ENCODE peak calls at places on chromosomes 7 and 10, in seven cellular contexts. N is MM.1S, Y is HCT116, C is fibroblast of lung, R is neural progenitor cell, W is mammary epithelial cell, X is PC-9. M is an unnamed sample.

GRCh38 chr7:101546308-101546936 is 82.7 kb downstream of the MYL10 start:
- DNase-seq in N (no peak), Y (no peak), C (no peak), R (no peak), W (no peak), X (no peak), M (no peak)

GRCh38 chr7:128247108-128247507 is 6.0 kb downstream of the LEP start:
- DNase-seq in N (no peak), Y (no peak), C (no peak), R (no peak), W (no peak), X (no peak), M (no peak)

GRCh38 chr7:55438085-55438764 is 73.1 kb downstream of the LANCL2 start:
- DNase-seq in N (no peak), Y (no peak), C (no peak), R (no peak), W (no peak), X (no peak), M (no peak)

GRCh38 chr7:82163586-82163985 is 280.0 kb downstream of the CACNA2D1 start:
- DNase-seq in N (no peak), Y (no peak), C (no peak), R (no peak), W (no peak), X (no peak), M (no peak)

GRCh38 chr10:90968448-90969086 is 47.7 kb upstream of the ANKRD1 start:
- DNase-seq in N (no peak), Y (no peak), C (peak), R (no peak), W (peak), X (peak), M (peak)

GRCh38 chr7:36775061-36775631 is 50.9 kb upstream of the AOAH start:
- DNase-seq in N (no peak), Y (no peak), C (no peak), R (no peak), W (no peak), X (no peak), M (no peak)

GRCh38 chr7:20798081-20798693 is 11.5 kb upstream of the SP8 start:
- DNase-seq in N (peak), Y (peak), C (no peak), R (peak), W (peak), X (peak), M (no peak)

GRCh38 chr10:125201108-125201524 is 40.8 kb upstream of the CTBP2 start:
- DNase-seq in N (no peak), Y (peak), C (peak), R (no peak), W (peak), X (peak), M (peak)

DNA sequence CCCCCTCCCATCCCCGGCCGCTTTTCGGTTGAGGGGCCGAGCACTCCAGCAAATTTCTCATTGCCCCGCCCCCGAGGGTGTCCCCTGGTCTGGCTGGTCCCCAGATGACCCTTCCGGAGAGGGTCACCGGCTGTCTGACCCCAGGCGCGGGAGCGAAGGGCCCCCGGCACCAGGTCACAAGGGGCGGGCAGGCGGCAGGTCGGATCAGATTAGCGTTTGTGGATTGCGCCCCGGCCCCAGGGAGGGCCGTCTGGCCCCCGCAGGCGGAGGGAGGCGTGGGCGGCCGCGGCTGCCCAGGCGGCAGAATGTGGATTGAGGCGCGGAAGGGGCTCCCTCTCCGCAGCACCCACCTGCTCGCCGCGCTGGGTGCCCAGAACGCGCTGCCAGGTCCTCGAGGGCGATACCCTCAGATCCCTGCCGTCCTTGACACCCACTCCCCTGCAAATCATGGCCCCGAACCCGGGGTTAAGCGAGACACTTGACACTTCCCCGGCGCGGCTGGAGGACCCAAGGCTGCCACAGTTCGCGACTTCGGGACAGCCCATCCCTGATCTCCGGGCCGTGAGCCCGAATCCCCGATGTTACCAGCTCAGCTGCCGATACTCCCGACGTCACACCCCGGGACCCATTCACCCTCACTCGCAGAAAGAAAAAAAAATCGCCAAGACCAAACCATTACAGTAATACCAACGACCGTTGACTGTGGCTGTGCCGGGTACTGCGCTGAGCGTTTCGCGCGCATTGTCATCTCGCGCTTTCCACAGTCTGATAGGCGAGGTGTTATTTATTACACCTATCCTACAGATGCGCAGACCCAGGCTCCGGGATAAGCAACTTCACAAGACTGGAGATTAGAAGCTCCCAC is 953 bp downstream of the NODAL start:
- DNase-seq in N (no peak), Y (no peak), C (no peak), R (peak), W (no peak), X (no peak), M (no peak)
- TF ChIP-seq EZH2 in N (no peak), Y (no peak), C (peak), R (peak), W (peak), X (no peak), M (peak)

GRCh38 chr7:28045592-28045991 is 135.0 kb downstream of the JAZF1 start:
- DNase-seq in N (no peak), Y (no peak), C (no peak), R (no peak), W (no peak), X (no peak), M (no peak)

GRCh38 chr7:28042721-28043120 is 137.9 kb downstream of the JAZF1 start:
- DNase-seq in N (no peak), Y (no peak), C (no peak), R (no peak), W (peak), X (no peak), M (no peak)

GRCh38 chr7:28044825-28045224 is 135.8 kb downstream of the JAZF1 start:
- DNase-seq in N (no peak), Y (no peak), C (no peak), R (peak), W (no peak), X (no peak), M (no peak)

GRCh38 chr7:28038175-28038855 is 142.3 kb downstream of the JAZF1 start:
- DNase-seq in N (no peak), Y (no peak), C (no peak), R (no peak), W (no peak), X (no peak), M (no peak)

GRCh38 chr7:28041508-28042314 is 138.9 kb downstream of the JAZF1 start:
- DNase-seq in N (no peak), Y (peak), C (peak), R (no peak), W (peak), X (peak), M (peak)
- H3K4me2 ChIP-seq in N (no peak), Y (peak), C (peak), R (no peak), W (peak), X (peak), M (peak)

GRCh38 chr10:111933937-111934336 is 249.6 kb downstream of the GPAM start:
- DNase-seq in N (no peak), Y (no peak), C (no peak), R (peak), W (no peak), X (no peak), M (no peak)
- TF ChIP-seq CTCF in N (no peak), Y (no peak), C (no peak), R (peak), W (no peak), X (no peak), M (no peak)

GRCh38 chr7:17706734-17707133 is 233.6 kb downstream of the SNX13 start:
- DNase-seq in N (peak), Y (peak), C (peak), R (peak), W (peak), X (peak), M (peak)
- TF ChIP-seq EZH2 in N (no peak), Y (no peak), C (no peak), R (no peak), W (no peak), X (no peak), M (no peak)

DNA sequence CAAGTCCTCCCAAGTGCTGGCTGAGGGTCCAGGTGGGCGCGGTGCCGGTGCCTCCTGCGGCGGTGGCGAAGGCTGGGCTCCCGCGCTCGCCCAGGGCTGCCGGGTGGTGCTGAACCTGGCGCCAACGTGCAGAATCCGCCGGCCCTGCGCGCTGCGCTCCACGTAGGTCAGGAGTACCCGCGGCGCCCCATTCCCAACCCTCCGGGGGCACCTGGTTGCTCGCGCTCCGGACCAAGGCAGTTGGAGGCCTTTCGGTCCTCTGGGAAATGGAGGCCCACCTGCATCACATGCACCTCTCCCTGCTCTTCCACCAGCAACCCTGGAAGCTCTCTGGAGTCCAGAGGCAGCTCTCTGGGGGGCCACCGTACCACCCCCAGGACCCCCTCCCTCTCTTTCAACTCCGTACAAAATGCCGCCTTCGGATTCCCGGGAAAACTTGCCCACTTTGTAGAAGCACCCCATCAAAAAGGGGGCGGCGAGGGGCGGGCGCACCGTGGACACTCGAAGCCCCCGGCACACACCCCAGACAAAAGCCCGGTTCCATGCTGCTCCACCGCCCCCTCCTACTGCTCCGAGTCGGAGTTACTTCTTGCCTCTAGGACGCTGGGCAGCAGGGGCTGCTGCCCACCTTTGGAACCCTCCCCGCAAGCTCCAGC is 706 bp downstream of the SLC16A9 start:
- DNase-seq in N (peak), Y (no peak), C (no peak), R (peak), W (peak), X (no peak), M (no peak)
- H3K4me2 ChIP-seq in N (peak), Y (peak), C (peak), R (peak), W (peak), X (peak), M (peak)

GRCh38 chr10:83917519-83918506 is 221.5 kb upstream of the GHITM start:
- DNase-seq in N (peak), Y (peak), C (no peak), R (peak), W (no peak), X (no peak), M (no peak)
- TF ChIP-seq CTCF in N (peak), Y (peak), C (no peak), R (peak), W (no peak), X (no peak), M (no peak)

GRCh38 chr10:100742067-100742771 is 3.2 kb upstream of the PAX2 start:
- DNase-seq in N (no peak), Y (no peak), C (no peak), R (peak), W (no peak), X (no peak), M (no peak)
- TF ChIP-seq EZH2 in N (peak), Y (no peak), C (peak), R (peak), W (peak), X (peak), M (peak)

DNA sequence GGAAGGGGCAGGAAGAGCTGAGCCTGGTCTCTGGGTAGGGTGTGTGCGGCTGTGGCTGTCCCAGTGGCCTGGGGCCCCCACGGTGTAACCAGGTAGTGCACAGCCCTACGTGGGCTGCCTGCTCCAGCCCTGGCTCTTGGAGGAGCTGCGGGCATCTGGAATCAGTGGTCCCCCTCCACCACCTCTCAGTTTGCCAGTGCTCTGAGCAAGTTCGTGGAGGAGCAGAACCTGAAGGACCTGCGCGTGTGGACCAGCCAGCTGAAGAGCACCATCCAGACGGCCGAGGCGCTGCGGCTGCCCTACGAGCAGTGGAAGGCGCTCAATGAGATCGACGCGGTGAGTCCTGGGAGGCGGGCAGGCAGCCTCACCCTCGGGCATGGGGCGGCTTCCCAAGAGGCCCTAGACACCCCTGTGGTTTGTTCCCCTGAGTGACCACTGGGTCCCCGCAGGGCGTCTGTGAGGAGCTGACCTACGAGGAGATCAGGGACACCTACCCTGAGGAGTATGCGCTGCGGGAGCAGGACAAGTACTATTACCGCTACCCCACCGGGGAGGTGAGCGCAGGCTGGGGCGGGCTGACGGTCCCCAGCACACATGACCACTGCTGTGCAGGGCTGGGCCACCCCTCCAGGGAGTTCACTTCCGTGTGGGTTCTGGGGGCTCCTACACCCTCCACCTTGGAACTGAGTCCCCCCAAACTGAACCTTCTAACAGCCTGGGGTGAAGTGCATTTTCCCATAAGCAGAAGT is 18.6 kb downstream of the PFKFB3 start:
- DNase-seq in N (no peak), Y (no peak), C (no peak), R (no peak), W (no peak), X (no peak), M (no peak)
- H3K4me2 ChIP-seq in N (no peak), Y (peak), C (no peak), R (no peak), W (no peak), X (no peak), M (no peak)